ENCODE peak calls at places on chromosomes 6 and 20, in eight cellular contexts. T, Q, E, P, F, Y, G and C are unnamed samples.

GRCh38 chr20:17934141-17934862 is 34.3 kb downstream of the SNX5 start:
- DNase-seq in T (no peak), Q (no peak), F (no peak), G (no peak), P (no peak), Y (no peak), E (no peak), C (no peak)

GRCh38 chr6:45479834-45480696 is 102.3 kb upstream of the SUPT3H start:
- DNase-seq in T (peak), G (no peak), E (no peak), Q (no peak), F (no peak), Y (no peak), P (no peak), C (no peak)

GRCh38 chr6:112437053-112437452 is 89.9 kb downstream of the RFPL4B start:
- DNase-seq in G (no peak), P (no peak), Q (no peak), Y (no peak), E (no peak), F (no peak), T (no peak), C (no peak)

GRCh38 chr6:41597246-41598000 is 40.8 kb upstream of the MDFI start:
- DNase-seq in T (no peak), G (no peak), F (no peak), P (no peak), Q (no peak), E (no peak), Y (no peak), C (no peak)

GRCh38 chr6:55578537-55579363 is at the start of gene HMGCLL1:
- DNase-seq in G (no peak), E (peak), P (peak), T (peak), F (peak), Y (peak), Q (no peak), C (peak)

GRCh38 chr6:163867518-163868292 is 453.2 kb downstream of the QKI start:
- DNase-seq in F (no peak), P (no peak), E (no peak), T (no peak), Y (no peak), G (no peak), Q (no peak), C (no peak)

GRCh38 chr6:62059898-62060297 is 226.1 kb downstream of the KHDRBS2 start:
- DNase-seq in E (no peak), F (no peak), T (no peak), G (no peak), Y (no peak), P (no peak), Q (no peak), C (no peak)

GRCh38 chr6:47256361-47256760 is 53.3 kb downstream of the TNFRSF21 start:
- DNase-seq in Q (no peak), P (no peak), F (no peak), T (no peak), Y (no peak), E (no peak), G (no peak), C (no peak)

GRCh38 chr20:23047738-23048214 is 1.7 kb downstream of the THBD start:
- DNase-seq in G (no peak), P (no peak), T (no peak), Y (peak), F (no peak), Q (no peak), E (peak), C (no peak)